ENCODE peak calls at places on chromosomes 13 and 19, in seven cellular contexts. Z, H, N, S, P, J and R are unnamed samples.

GRCh38 chr19:10537668-10538067 is 6.0 kb upstream of the ATG4D start:
- DNase-seq in P (no peak), H (no peak), S (no peak), N (no peak), Z (no peak), J (no peak), R (no peak)

GRCh38 chr13:98397221-98397620 is 179.7 kb downstream of the STK24 start:
- DNase-seq in J (no peak), S (no peak), P (no peak), N (no peak), Z (no peak), H (no peak), R (peak)

GRCh38 chr13:85586422-85586831 is 212.8 kb downstream of the SLITRK6 start:
- DNase-seq in Z (no peak), J (no peak), N (no peak), S (no peak), P (no peak), H (no peak), R (peak)

GRCh38 chr19:8640402-8641004 is 10.1 kb downstream of the NFILZ start:
- DNase-seq in H (no peak), S (no peak), N (peak), J (no peak), P (peak), Z (no peak), R (no peak)

GRCh38 chr19:22600690-22601648 is 33.2 kb upstream of the ZNF492 start:
- DNase-seq in H (no peak), N (no peak), Z (no peak), S (no peak), J (no peak), P (no peak), R (no peak)

GRCh38 chr13:51035469-51035868 is 75.6 kb downstream of the C13orf42 start:
- DNase-seq in Z (no peak), J (no peak), P (no peak), N (no peak), S (no peak), H (no peak), R (no peak)

GRCh38 chr13:51111174-51111573 is at the start of gene C13orf42:
- DNase-seq in P (no peak), Z (no peak), J (no peak), S (no peak), N (no peak), H (no peak), R (no peak)

GRCh38 chr13:19601749-19602725 is 31.4 kb upstream of the MPHOSPH8 start:
- DNase-seq in J (no peak), S (no peak), P (peak), Z (peak), N (peak), H (no peak), R (peak)

GRCh38 chr19:41843371-41843770 is 1.1 kb downstream of the LYPD4 start:
- DNase-seq in J (no peak), Z (no peak), H (no peak), S (no peak), P (no peak), N (no peak), R (no peak)

GRCh38 chr19:4357095-4357797 is 13.9 kb downstream of the MPND start:
- DNase-seq in H (no peak), N (no peak), S (no peak), J (peak), Z (no peak), P (no peak), R (no peak)

GRCh38 chr19:44530777-44531176 is 1.3 kb upstream of the CEACAM20 start:
- DNase-seq in S (no peak), J (no peak), H (no peak), P (no peak), Z (no peak), N (no peak), R (peak)

GRCh38 chr19:41541990-41542584 is 33.9 kb upstream of the CEACAM21 start:
- DNase-seq in P (peak), Z (no peak), N (peak), J (peak), H (peak), S (peak), R (peak)

GRCh38 chr13:36345438-36346221 is 564 bp downstream of the SPART start:
- DNase-seq in Z (peak), N (peak), P (peak), S (peak), H (peak), J (peak), R (peak)

GRCh38 chr13:101919541-101920306 is 467.2 kb downstream of the ITGBL1 start:
- DNase-seq in P (no peak), Z (no peak), J (peak), S (no peak), H (no peak), N (no peak), R (peak)

GRCh38 chr13:45068036-45069001 is 52.0 kb upstream of the GTF2F2 start:
- DNase-seq in P (no peak), S (no peak), H (no peak), Z (no peak), N (no peak), J (no peak), R (no peak)

GRCh38 chr19:44800461-44800860 is 8.4 kb upstream of the BCAM start:
- DNase-seq in H (peak), N (peak), Z (peak), S (peak), J (peak), P (peak), R (peak)

GRCh38 chr19:1015782-1016646 is 4.9 kb downstream of the TMEM259 start:
- DNase-seq in Z (no peak), S (no peak), H (no peak), N (no peak), P (no peak), J (peak), R (no peak)

GRCh38 chr13:49521216-49521615 is 25.5 kb downstream of the PHF11 start:
- DNase-seq in Z (no peak), J (no peak), S (no peak), N (no peak), P (no peak), H (no peak), R (no peak)

GRCh38 chr13:30333601-30334000 is 26.2 kb upstream of the KATNAL1 start:
- DNase-seq in N (no peak), S (no peak), H (no peak), Z (no peak), P (no peak), J (no peak), R (no peak)

GRCh38 chr19:12137541-12137940 is 2.6 kb downstream of the ZNF20 start:
- DNase-seq in S (no peak), J (no peak), P (no peak), N (no peak), Z (no peak), H (no peak), R (no peak)